ENCODE peak calls at places on chromosomes 13 and 19, in nine cellular contexts. N is IMR-90, O is fibroblast of the conjunctiva, S is sciatic nerve, X is PC-3, P is NCI-H345, D is gastrocnemius medialis, C is activated T-cell treated with anti-CD3 and anti-CD28 coated beads for 1 hour, U is adipocyte. G is an unnamed sample.

GRCh38 chr19:47615714-47616113 is 6.8 kb downstream of the BICRA start:
- DNase-seq in N (no peak), O (no peak), S (no peak), X (no peak), P (no peak), D (no peak), C (no peak), U (no peak), G (no peak)

GRCh38 chr19:29421186-29421525 is 104.6 kb upstream of the VSTM2B start:
- DNase-seq in N (no peak), O (no peak), S (no peak), X (peak; percentile 4), P (no peak), D (no peak), C (no peak), U (no peak), G (no peak)

GRCh38 chr13:105213512-105213911 is 1322.0 kb downstream of the EFNB2 start:
- DNase-seq in N (no peak), O (no peak), S (no peak), X (no peak), P (no peak), D (no peak), C (no peak), U (no peak), G (no peak)

GRCh38 chr13:65456150-65456912 is 1773.8 kb downstream of the PCDH9 start:
- DNase-seq in N (peak; percentile 66), O (no peak), S (no peak), X (no peak), P (peak; percentile 6), D (no peak), C (no peak), U (no peak), G (no peak)

GRCh38 chr13:97352815-97353214 is 81.2 kb upstream of the RAP2A start:
- DNase-seq in N (no peak), O (no peak), S (no peak), X (no peak), P (no peak), D (no peak), C (no peak), U (peak; percentile 25), G (peak; percentile 48)

GRCh38 chr13:114140131-114140908 is 7.9 kb upstream of the RASA3 start:
- DNase-seq in N (no peak), O (no peak), S (no peak), X (no peak), P (peak; percentile 45), D (no peak), C (no peak), U (no peak), G (no peak)

GRCh38 chr19:6739884-6740588 is 556 bp downstream of the TRIP10 start:
- DNase-seq in N (no peak), O (no peak), S (peak; percentile 82), X (no peak), P (no peak), D (peak; percentile 92), C (no peak), U (peak; percentile 57), G (no peak)

GRCh38 chr19:30307191-30307974 is 64.8 kb upstream of the ZNF536 start:
- DNase-seq in N (no peak), O (no peak), S (no peak), X (no peak), P (no peak), D (no peak), C (no peak), U (no peak), G (no peak)

GRCh38 chr13:24995225-24995804 is 100.6 kb upstream of the PABPC3 start:
- DNase-seq in N (peak; percentile 82), O (peak; percentile 79), S (no peak), X (peak; percentile 86), P (peak; percentile 77), D (peak; percentile 39), C (peak; percentile 35), U (peak; percentile 96), G (peak; percentile 91)

GRCh38 chr13:29543230-29544215 is 52.0 kb downstream of the SLC7A1 start:
- DNase-seq in N (peak; percentile 60), O (no peak), S (no peak), X (peak; percentile 6), P (no peak), D (no peak), C (no peak), U (peak; percentile 10), G (no peak)

GRCh38 chr19:33293255-33294057 is 8.9 kb downstream of the CEBPA start:
- DNase-seq in N (peak; percentile 71), O (peak; percentile 28), S (no peak), X (peak; percentile 75), P (peak; percentile 84), D (peak; percentile 59), C (no peak), U (peak; percentile 57), G (peak; percentile 76)

GRCh38 chr19:6241680-6242079 is 38.1 kb downstream of the MLLT1 start:
- DNase-seq in N (no peak), O (no peak), S (peak; percentile 89), X (no peak), P (no peak), D (no peak), C (no peak), U (no peak), G (no peak)

GRCh38 chr13:113864303-113864890 is 521 bp upstream of the GAS6 start:
- DNase-seq in N (peak; percentile 33), O (no peak), S (no peak), X (no peak), P (peak; percentile 22), D (no peak), C (no peak), U (peak; percentile 46), G (peak; percentile 31)

GRCh38 chr19:20431826-20432225 is 133.8 kb downstream of the ZNF737 start:
- DNase-seq in N (no peak), O (no peak), S (no peak), X (no peak), P (no peak), D (no peak), C (no peak), U (no peak), G (no peak)

GRCh38 chr19:16585808-16586476 is 13.7 kb upstream of the SLC35E1 start:
- DNase-seq in N (peak; percentile 19), O (no peak), S (no peak), X (no peak), P (no peak), D (no peak), C (no peak), U (no peak), G (no peak)

GRCh38 chr19:45079063-45079910 is at the start of gene GEMIN7:
- DNase-seq in N (peak; percentile 59), O (peak; percentile 18), S (peak; percentile 78), X (peak; percentile 68), P (peak; percentile 67), D (peak; percentile 71), C (peak; percentile 71), U (peak; percentile 89), G (peak; percentile 63)

GRCh38 chr19:16608290-16608704 is 19.7 kb downstream of the MED26 start:
- DNase-seq in N (peak; percentile 91), O (peak; percentile 43), S (no peak), X (peak; percentile 61), P (no peak), D (peak; percentile 78), C (no peak), U (peak; percentile 81), G (peak; percentile 84)

GRCh38 chr19:49118565-49119410 is at the start of gene C19orf73:
- DNase-seq in N (peak; percentile 91), O (peak; percentile 85), S (peak; percentile 97), X (peak; percentile 86), P (peak; percentile 90), D (peak; percentile 93), C (peak; percentile 93), U (peak; percentile 98), G (peak; percentile 90)

GRCh38 chr13:77113496-77113895 is 86.5 kb upstream of the FBXL3 start:
- DNase-seq in N (no peak), O (no peak), S (no peak), X (no peak), P (no peak), D (no peak), C (no peak), U (peak; percentile 32), G (no peak)

GRCh38 chr13:50156140-50156539 is 140.9 kb downstream of the KCNRG start:
- DNase-seq in N (peak; percentile 78), O (no peak), S (no peak), X (no peak), P (no peak), D (no peak), C (no peak), U (peak; percentile 48), G (peak; percentile 67)

GRCh38 chr13:26872444-26873173 is 112.0 kb upstream of the GPR12 start:
- DNase-seq in N (peak; percentile 31), O (no peak), S (peak; percentile 67), X (peak; percentile 55), P (peak; percentile 60), D (no peak), C (peak; percentile 17), U (peak; percentile 43), G (peak; percentile 28)

GRCh38 chr19:53091855-53092254 is 11.4 kb downstream of the ZNF160 start:
- DNase-seq in N (no peak), O (no peak), S (no peak), X (no peak), P (no peak), D (no peak), C (no peak), U (no peak), G (no peak)

GRCh38 chr19:35609881-35610353 is 2.6 kb upstream of the HAUS5 start:
- DNase-seq in N (no peak), O (no peak), S (no peak), X (no peak), P (no peak), D (no peak), C (no peak), U (no peak), G (no peak)

GRCh38 chr13:47175172-47175806 is 278.4 kb upstream of the HTR2A start:
- DNase-seq in N (peak; percentile 95), O (peak; percentile 22), S (no peak), X (peak; percentile 62), P (no peak), D (no peak), C (no peak), U (peak; percentile 47), G (peak; percentile 76)

GRCh38 chr13:58018865-58019264 is 387.3 kb downstream of the PCDH17 start:
- DNase-seq in N (no peak), O (no peak), S (no peak), X (no peak), P (no peak), D (no peak), C (no peak), U (no peak), G (no peak)

GRCh38 chr19:42113641-42114348 is 18.5 kb downstream of the POU2F2 start:
- DNase-seq in N (peak; percentile 99), O (peak; percentile 71), S (no peak), X (peak; percentile 92), P (peak; percentile 67), D (peak; percentile 30), C (no peak), U (peak; percentile 91), G (peak; percentile 94)

GRCh38 chr13:43805071-43805468 is 18.3 kb upstream of the ENOX1 start:
- DNase-seq in N (peak; percentile 96), O (peak; percentile 86), S (no peak), X (peak; percentile 95), P (peak; percentile 57), D (no peak), C (no peak), U (peak; percentile 71), G (peak; percentile 82)

GRCh38 chr19:1261863-1262686 is 7.1 kb upstream of the CIRBP start:
- DNase-seq in N (peak; percentile 43), O (no peak), S (peak; percentile 82), X (peak; percentile 48), P (no peak), D (peak; percentile 93), C (no peak), U (peak; percentile 64), G (peak; percentile 82)

GRCh38 chr19:3162418-3163229 is 15.9 kb upstream of the S1PR4 start:
- DNase-seq in N (no peak), O (no peak), S (no peak), X (peak; percentile 14), P (no peak), D (no peak), C (no peak), U (peak; percentile 38), G (no peak)

GRCh38 chr13:79709526-79709925 is 228.6 kb downstream of the NDFIP2 start:
- DNase-seq in N (peak; percentile 13), O (no peak), S (no peak), X (no peak), P (no peak), D (no peak), C (no peak), U (peak; percentile 76), G (peak; percentile 48)

GRCh38 chr19:4567584-4568071 is 8.1 kb upstream of the SEMA6B start:
- DNase-seq in N (peak; percentile 20), O (peak; percentile 34), S (peak; percentile 84), X (peak; percentile 83), P (peak; percentile 28), D (no peak), C (peak; percentile 59), U (peak; percentile 61), G (peak; percentile 61)